ENCODE peak calls at places on chromosomes 12 and 14, in ten cellular contexts. T, L, B, V, M, X, C, H, U and P are unnamed samples.

GRCh38 chr14:68451676-68452387 is 341.0 kb downstream of the ZFP36L1 start:
- DNase-seq in X (no peak), T (peak; percentile 53), B (peak; percentile 97), H (no peak), M (peak; percentile 38), L (peak; percentile 56), C (no peak), V (no peak), U (peak; percentile 74), P (no peak)

GRCh38 chr14:68669101-68669500 is 123.8 kb downstream of the ZFP36L1 start:
- DNase-seq in H (no peak), V (no peak), X (peak; percentile 49), L (peak; percentile 46), B (no peak), T (no peak), U (peak; percentile 44), C (no peak), M (no peak), P (no peak)

GRCh38 chr14:53470351-53471043 is 317.4 kb upstream of the DDHD1 start:
- DNase-seq in T (peak; percentile 44), V (no peak), U (no peak), X (peak; percentile 52), H (peak; percentile 21), B (peak; percentile 65), L (peak; percentile 78), M (peak; percentile 58), C (no peak), P (no peak)

GRCh38 chr14:72545411-72546311 is 348.2 kb downstream of the DPF3 start:
- DNase-seq in U (no peak), C (no peak), L (no peak), T (no peak), M (no peak), H (no peak), V (no peak), B (no peak), X (no peak), P (no peak)

GRCh38 chr14:77140937-77141591 is 527 bp downstream of the ZDHHC22 start:
- DNase-seq in T (peak; percentile 38), X (peak; percentile 82), L (peak; percentile 51), H (no peak), M (no peak), C (no peak), U (no peak), V (no peak), B (no peak), P (no peak)

GRCh38 chr14:100547633-100548294 is 39.5 kb downstream of the BEGAIN start:
- DNase-seq in V (no peak), T (peak; percentile 71), B (peak; percentile 68), U (peak; percentile 81), L (peak; percentile 60), M (peak; percentile 57), H (no peak), X (no peak), C (no peak), P (peak; percentile 78)

GRCh38 chr12:90065301-90065801 is 356.7 kb upstream of the ATP2B1 start:
- DNase-seq in X (no peak), T (no peak), C (no peak), V (no peak), B (no peak), M (no peak), U (no peak), L (peak; percentile 25), H (no peak), P (no peak)

GRCh38 chr12:109727039-109727723 is 13.6 kb downstream of the FAM222A start:
- DNase-seq in C (no peak), V (no peak), M (peak; percentile 28), X (no peak), B (no peak), L (no peak), U (peak; percentile 73), H (no peak), T (no peak), P (no peak)

GRCh38 chr12:2301531-2302461 is 249.0 kb downstream of the CACNA1C start:
- DNase-seq in B (peak; percentile 92), M (peak; percentile 87), X (no peak), L (peak; percentile 90), H (peak; percentile 80), V (no peak), U (peak; percentile 73), T (no peak), C (no peak), P (no peak)

GRCh38 chr14:52146504-52146903 is 77.6 kb upstream of the NID2 start:
- DNase-seq in M (no peak), U (no peak), H (no peak), C (no peak), B (no peak), L (peak; percentile 42), T (peak; percentile 52), X (no peak), V (no peak), P (no peak)

GRCh38 chr14:95303552-95303951 is 16.2 kb downstream of the CLMN start:
- DNase-seq in X (no peak), L (no peak), C (no peak), V (no peak), M (no peak), U (no peak), T (no peak), H (no peak), B (no peak), P (no peak)

GRCh38 chr14:76771432-76771980 is 10.2 kb downstream of the VASH1 start:
- DNase-seq in B (no peak), H (no peak), V (peak; percentile 78), T (no peak), U (peak; percentile 43), X (no peak), C (no peak), L (no peak), M (peak; percentile 13), P (no peak)

GRCh38 chr12:50222275-50222783 is 55.2 kb upstream of the CERS5 start:
- DNase-seq in C (peak; percentile 46), H (peak; percentile 77), L (peak; percentile 94), U (peak; percentile 90), B (peak; percentile 94), X (peak; percentile 94), T (peak; percentile 96), M (peak; percentile 45), V (peak; percentile 91), P (peak; percentile 63)

GRCh38 chr14:74573421-74574091 is 38.5 kb downstream of the LTBP2 start:
- DNase-seq in V (no peak), L (no peak), T (peak; percentile 48), X (peak; percentile 39), B (no peak), U (no peak), C (no peak), M (peak; percentile 19), H (no peak), P (no peak)

GRCh38 chr14:74571441-74571841 is 40.6 kb downstream of the LTBP2 start:
- DNase-seq in V (no peak), X (no peak), B (peak; percentile 88), L (no peak), U (no peak), T (peak; percentile 74), C (no peak), H (peak; percentile 57), M (peak; percentile 63), P (no peak)

GRCh38 chr14:74570696-74571095 is 41.3 kb downstream of the LTBP2 start:
- DNase-seq in C (no peak), U (no peak), L (no peak), B (no peak), T (no peak), H (no peak), X (no peak), M (peak; percentile 12), V (no peak), P (no peak)

GRCh38 chr14:74572829-74573360 is 39.1 kb downstream of the LTBP2 start:
- DNase-seq in U (no peak), M (peak; percentile 7), V (no peak), X (no peak), L (peak; percentile 53), B (no peak), H (no peak), T (peak; percentile 62), C (no peak), P (no peak)

GRCh38 chr14:74571901-74572828 is 39.9 kb downstream of the LTBP2 start:
- DNase-seq in C (no peak), X (no peak), M (peak; percentile 40), U (no peak), L (peak; percentile 97), H (peak; percentile 100), B (peak; percentile 100), V (no peak), T (peak; percentile 99), P (no peak)
- H3K4me3 ChIP-seq in C (no peak overlapping the region), X (no peak overlapping the region), M (no peak overlapping the region), U (peak overlapping the region; percentile 18), L (peak overlapping the region; percentile 17), H (peak overlapping the region; percentile 11), B (peak overlapping the region; percentile 30), V (peak overlapping the region; percentile 11), T (peak overlapping the region; percentile 33), P (no peak overlapping the region)

GRCh38 chr12:5944688-5945070 is 380 bp downstream of the ANO2 start:
- DNase-seq in T (no peak), B (no peak), H (no peak), U (no peak), M (no peak), X (peak; percentile 42), C (no peak), L (peak; percentile 21), V (no peak), P (no peak)
- H3K4me3 ChIP-seq in T (peak overlapping the region; percentile 29), B (peak overlapping the region; percentile 41), H (peak overlapping the region; percentile 31), U (peak overlapping the region; percentile 20), M (peak overlapping the region; percentile 52), X (peak overlapping the region; percentile 62), C (no peak overlapping the region), L (peak overlapping the region; percentile 42), V (peak overlapping the region; percentile 45), P (no peak overlapping the region)

GRCh38 chr12:95838125-95838524 is 20.6 kb upstream of the SNRPF start:
- DNase-seq in H (no peak), C (no peak), U (no peak), B (peak; percentile 83), M (no peak), V (no peak), X (no peak), T (peak; percentile 81), L (peak; percentile 98), P (peak; percentile 64)
- H3K4me3 ChIP-seq in H (no peak overlapping the region), C (no peak overlapping the region), U (no peak overlapping the region), B (peak overlapping the region; percentile 2), M (no peak overlapping the region), V (no peak overlapping the region), X (no peak overlapping the region), T (no peak overlapping the region), L (no peak overlapping the region), P (peak overlapping the region; percentile 9)

DNA sequence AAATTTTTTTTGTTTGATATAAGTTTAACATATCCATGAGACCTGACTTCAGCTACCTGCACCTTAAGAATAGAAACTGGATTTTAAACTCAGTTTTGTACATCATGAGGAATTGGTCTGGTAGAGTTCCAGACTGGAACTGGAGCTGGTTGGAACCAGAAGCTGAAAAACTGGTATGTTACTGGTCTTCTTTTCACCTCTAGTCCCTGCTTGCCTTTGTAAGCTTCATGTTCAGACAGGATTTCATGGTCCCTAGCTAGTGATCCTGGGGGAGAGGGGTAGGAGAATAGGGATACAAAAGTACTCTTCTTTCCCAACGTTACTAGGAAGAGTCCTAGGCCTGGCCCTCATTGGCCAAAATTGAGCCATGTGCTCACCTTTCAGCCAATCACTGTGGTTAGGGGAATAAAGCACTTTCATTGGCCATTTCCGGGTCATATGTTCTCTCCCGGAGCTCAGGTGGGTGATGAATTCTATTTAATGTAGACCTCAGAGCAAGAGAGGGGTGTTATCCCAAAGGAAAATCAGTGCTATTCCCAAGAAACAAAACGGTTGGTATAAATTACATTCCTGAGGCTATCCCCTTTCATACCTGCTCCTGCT is 36.9 kb upstream of the APPL2 start:
- DNase-seq in U (no peak), L (no peak), C (no peak), M (no peak), V (no peak), T (no peak), X (no peak), H (no peak), B (no peak), P (no peak)
- H3K4me3 ChIP-seq in U (no peak overlapping the region), L (no peak overlapping the region), C (no peak overlapping the region), M (no peak overlapping the region), V (no peak overlapping the region), T (no peak overlapping the region), X (no peak overlapping the region), H (no peak overlapping the region), B (no peak overlapping the region), P (no peak overlapping the region)

GRCh38 chr12:130787041-130787440 is 52.0 kb downstream of the STX2 start:
- DNase-seq in B (no peak), H (no peak), C (no peak), V (no peak), T (no peak), U (no peak), M (no peak), L (no peak), X (no peak), P (no peak)
- H3K4me3 ChIP-seq in B (no peak overlapping the region), H (no peak overlapping the region), C (no peak overlapping the region), V (no peak overlapping the region), T (no peak overlapping the region), U (no peak overlapping the region), M (no peak overlapping the region), L (no peak overlapping the region), X (no peak overlapping the region), P (no peak overlapping the region)